ENCODE peak calls at places on chromosomes 5 and 9, in nine cellular contexts. T is left ventricle myocardium inferior, W is heart right ventricle, K is PC-3, V is colonic mucosa, Z is A549, X is GM23248, P is SJSA1, C is SK-N-SH. Y is an unnamed sample.
A peak's percentile ranks its signal among the peaks of the same experiment; 100 is the strongest.

GRCh38 chr9:90007516-90008430 is 403.0 kb downstream of the GADD45G start:
- DNase-seq in W (no peak), V (no peak), T (no peak), Z (no peak), P (no peak), K (no peak), C (no peak), X (peak; percentile 77), Y (no peak)

GRCh38 chr9:91572044-91572443 is 148.4 kb upstream of the NFIL3 start:
- DNase-seq in C (no peak), X (no peak), W (no peak), T (no peak), P (no peak), Z (no peak), K (no peak), V (no peak), Y (peak; percentile 45)

GRCh38 chr9:98375138-98375726 is 119.8 kb upstream of the TBC1D2 start:
- DNase-seq in V (no peak), C (no peak), Z (no peak), P (no peak), T (no peak), X (peak; percentile 96), W (no peak), K (peak; percentile 29), Y (no peak)

GRCh38 chr5:96327728-96328127 is 105.3 kb downstream of the PCSK1 start:
- DNase-seq in V (no peak), P (no peak), K (no peak), T (no peak), X (peak; percentile 34), Z (no peak), W (no peak), C (peak; percentile 22), Y (no peak)

GRCh38 chr9:76230961-76231360 is 163.3 kb downstream of the RFK start:
- DNase-seq in X (peak; percentile 7), W (no peak), C (no peak), Z (no peak), V (no peak), P (no peak), T (no peak), K (no peak), Y (no peak)

GRCh38 chr9:13550519-13550918 is 271.0 kb upstream of the MPDZ start:
- DNase-seq in P (no peak), V (no peak), T (no peak), K (no peak), X (no peak), C (no peak), Z (no peak), W (no peak), Y (no peak)

GRCh38 chr9:135502168-135502872 is 1.8 kb downstream of the MRPS2 start:
- DNase-seq in W (no peak), X (no peak), K (no peak), P (no peak), C (peak; percentile 8), V (no peak), Z (no peak), T (no peak), Y (no peak)

GRCh38 chr5:43281840-43282658 is 31.2 kb downstream of the HMGCS1 start:
- DNase-seq in V (no peak), T (no peak), K (peak; percentile 91), W (no peak), Z (no peak), C (no peak), X (peak; percentile 36), P (no peak), Y (no peak)

GRCh38 chr9:13189362-13189761 is 90.1 kb downstream of the MPDZ start:
- DNase-seq in T (no peak), C (no peak), W (no peak), K (no peak), X (no peak), V (no peak), Z (no peak), P (no peak), Y (no peak)

GRCh38 chr5:132215329-132215728 is 12.3 kb downstream of the P4HA2 start:
- DNase-seq in C (peak; percentile 81), K (peak; percentile 88), W (peak; percentile 93), P (peak; percentile 97), X (peak; percentile 99), Z (peak; percentile 17), V (peak; percentile 66), T (peak; percentile 96), Y (peak; percentile 96)

GRCh38 chr9:99511723-99512122 is 289.6 kb downstream of the SEC61B start:
- DNase-seq in P (no peak), X (peak; percentile 24), V (no peak), W (no peak), K (no peak), T (no peak), Z (no peak), C (no peak), Y (peak; percentile 81)

GRCh38 chr9:89793551-89793950 is 188.7 kb downstream of the GADD45G start:
- DNase-seq in P (no peak), V (no peak), W (no peak), K (no peak), X (no peak), Z (no peak), C (no peak), T (no peak), Y (no peak)

GRCh38 chr9:131887680-131888079 is 147.8 kb upstream of the RAPGEF1 start:
- DNase-seq in Z (no peak), P (no peak), V (no peak), W (no peak), K (no peak), C (no peak), X (no peak), T (no peak), Y (no peak)

DNA sequence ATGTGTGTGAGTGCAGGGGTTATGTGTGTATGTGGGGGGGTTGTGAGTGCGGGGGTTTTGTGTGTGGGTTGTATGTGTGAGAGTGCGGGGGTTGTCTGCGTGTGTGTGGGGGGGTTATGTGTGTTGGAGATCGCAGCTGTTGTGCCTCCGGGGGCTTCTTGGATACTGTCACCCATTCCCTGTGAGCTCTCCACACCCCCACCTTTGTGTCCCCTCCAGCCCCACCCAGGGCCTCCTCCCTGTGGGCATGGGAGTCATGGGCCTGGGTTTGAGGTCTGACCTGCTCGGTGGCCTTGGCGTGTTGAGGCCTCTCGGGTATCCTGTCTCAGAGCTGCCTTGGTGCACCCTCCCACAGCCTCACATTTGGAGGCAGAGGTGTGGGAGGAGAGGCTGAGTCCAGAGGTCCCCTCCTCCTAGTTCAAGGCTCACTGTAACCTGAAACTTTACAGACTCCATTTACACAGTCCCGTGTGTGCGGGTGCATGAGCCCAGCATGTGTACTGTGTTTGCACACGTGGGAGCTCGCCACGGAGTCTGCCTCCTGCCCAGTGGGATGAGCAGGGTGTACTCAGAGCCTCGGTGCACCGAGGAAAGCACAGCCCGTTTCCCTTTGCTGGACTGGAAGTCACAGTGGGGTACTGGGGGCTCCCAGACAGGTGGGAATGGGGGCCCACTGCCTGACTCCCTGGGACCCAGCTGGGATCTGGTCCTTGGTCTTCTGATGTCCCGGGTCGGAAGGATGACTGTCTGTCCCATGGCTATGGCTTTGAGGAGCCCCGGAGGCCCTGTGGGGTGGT is 43.4 kb downstream of the RXRA start:
- DNase-seq in K (no peak), C (no peak), W (no peak), V (no peak), T (no peak), X (no peak), Z (no peak), P (no peak), Y (no peak)
- H3K4me1 ChIP-seq in K (no peaks in the 10 kb centered on the region), C (peaks cover 32% of the 10 kb centered on the region), W (peaks cover 92% of the 10 kb centered on the region), V (peaks cover 35% of the 10 kb centered on the region), T (peaks cover 93% of the 10 kb centered on the region), X (peaks cover 28% of the 10 kb centered on the region), Z (peaks cover 56% of the 10 kb centered on the region), P (peaks cover 54% of the 10 kb centered on the region), Y (peaks cover 95% of the 10 kb centered on the region)

DNA sequence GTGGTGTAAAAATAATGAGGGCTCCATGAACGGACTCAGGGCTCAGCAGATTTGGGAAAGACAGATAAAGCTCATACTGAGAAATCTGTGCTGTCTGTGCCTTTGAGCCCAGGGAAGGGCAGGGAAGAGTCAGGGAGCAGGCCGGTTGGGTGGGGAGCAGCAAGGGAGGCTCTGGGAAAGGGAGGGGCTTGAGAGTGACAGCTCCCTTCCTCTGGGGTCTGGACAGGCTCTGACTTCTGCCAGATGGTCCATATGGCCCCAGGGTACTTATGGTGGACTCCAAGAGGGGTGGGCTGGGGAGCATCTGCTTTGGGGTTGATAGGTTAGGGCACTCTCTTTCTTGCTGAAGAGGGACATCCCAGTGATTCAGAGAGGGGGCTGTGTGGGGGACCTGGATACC is 2.1 kb downstream of the NPR2 start:
- DNase-seq in V (no peak), T (no peak), X (peak; percentile 28), K (no peak), Z (no peak), P (no peak), C (peak; percentile 82), W (no peak), Y (no peak)
- H3K4me1 ChIP-seq in V (no peaks in the 10 kb centered on the region), T (peaks cover 56% of the 10 kb centered on the region), X (peaks cover 51% of the 10 kb centered on the region), K (peaks cover 33% of the 10 kb centered on the region), Z (peaks cover 27% of the 10 kb centered on the region), P (peaks cover 65% of the 10 kb centered on the region), C (no peaks in the 10 kb centered on the region), W (peaks cover 47% of the 10 kb centered on the region), Y (peaks cover 55% of the 10 kb centered on the region)

DNA sequence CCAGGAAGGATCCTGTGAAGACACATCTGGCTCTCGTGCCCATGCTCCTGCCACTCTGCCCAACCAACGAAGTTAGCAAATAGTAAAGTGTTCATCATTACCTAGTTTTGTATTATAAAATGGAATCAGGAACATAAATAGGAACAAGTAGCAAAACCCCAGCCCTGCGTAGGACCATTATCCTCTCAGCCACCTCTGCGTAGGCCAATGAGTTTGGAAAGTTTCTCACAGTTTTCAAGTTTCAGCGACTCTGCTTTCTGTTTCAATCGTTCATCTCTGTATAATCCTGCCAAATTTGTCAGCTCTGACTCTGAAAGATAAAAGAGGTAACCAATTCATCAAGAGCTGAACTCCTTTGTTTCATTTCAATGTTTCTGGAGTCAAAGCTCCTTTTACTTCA is 10.1 kb upstream of the SPATA24 start:
- DNase-seq in P (no peak), K (no peak), T (no peak), V (no peak), C (no peak), W (no peak), X (no peak), Z (no peak), Y (no peak)
- H3K4me1 ChIP-seq in P (no peaks in the 10 kb centered on the region), K (no peaks in the 10 kb centered on the region), T (peaks cover 75% of the 10 kb centered on the region), V (peaks cover 7% of the 10 kb centered on the region), C (no peaks in the 10 kb centered on the region), W (peaks cover 69% of the 10 kb centered on the region), X (peaks cover 19% of the 10 kb centered on the region), Z (no peaks in the 10 kb centered on the region), Y (peaks cover 60% of the 10 kb centered on the region)

DNA sequence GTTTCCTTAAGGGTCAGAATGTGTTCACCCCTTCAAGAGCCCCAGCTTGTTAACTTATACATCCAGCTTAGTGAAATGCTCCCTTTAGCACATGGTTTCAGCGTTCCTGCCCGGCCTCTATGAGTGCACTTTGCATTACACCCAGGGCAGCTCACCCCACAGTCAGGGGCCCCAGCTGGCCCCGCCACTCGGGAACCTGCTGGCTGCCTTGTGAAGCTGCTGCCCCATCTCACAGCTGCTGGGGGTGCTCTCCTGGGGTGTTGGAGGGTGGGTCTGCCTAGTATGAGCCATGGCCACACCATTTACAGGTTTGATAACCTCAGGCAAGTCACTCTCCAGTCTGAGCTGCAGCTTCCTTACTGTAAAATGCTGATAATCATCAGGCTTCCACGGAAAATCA is 32.2 kb downstream of the HRH2 start:
- DNase-seq in C (no peak), K (no peak), Z (no peak), T (no peak), P (no peak), V (no peak), X (no peak), W (no peak), Y (no peak)
- H3K4me1 ChIP-seq in C (no peaks in the 10 kb centered on the region), K (no peaks in the 10 kb centered on the region), Z (no peaks in the 10 kb centered on the region), T (peaks cover 77% of the 10 kb centered on the region), P (no peaks in the 10 kb centered on the region), V (no peaks in the 10 kb centered on the region), X (no peaks in the 10 kb centered on the region), W (peaks cover 79% of the 10 kb centered on the region), Y (peaks cover 49% of the 10 kb centered on the region)

Y was measured in esophagus muscularis mucosa.